ENCODE peak calls at places on chromosomes 2 and 18, in six cellular contexts. Y, B, W, G, N and J are unnamed samples.

GRCh38 chr2:230068658-230069080 is at the start of gene SLC16A14:
- DNase-seq in Y (peak), B (peak), W (no peak), G (no peak), N (peak), J (peak)

GRCh38 chr18:77112161-77112801 is 20.3 kb downstream of the MBP start:
- DNase-seq in Y (no peak), B (no peak), W (no peak), G (no peak), N (no peak), J (no peak)

GRCh38 chr2:180910831-180911665 is 69.4 kb upstream of the UBE2E3 start:
- DNase-seq in Y (no peak), B (no peak), W (no peak), G (no peak), N (no peak), J (no peak)

GRCh38 chr2:157032019-157032418 is 225.5 kb upstream of the GALNT5 start:
- DNase-seq in Y (no peak), B (peak), W (no peak), G (peak), N (no peak), J (peak)

GRCh38 chr18:22674300-22674699 is 256.6 kb upstream of the CTAGE1 start:
- DNase-seq in Y (no peak), B (peak), W (no peak), G (peak), N (no peak), J (peak)

GRCh38 chr18:68734311-68734710 is 19.4 kb upstream of the TMX3 start:
- DNase-seq in Y (no peak), B (no peak), W (no peak), G (peak), N (no peak), J (no peak)

GRCh38 chr2:172985139-172985874 is 90.3 kb upstream of the MAP3K20 start:
- DNase-seq in Y (no peak), B (peak), W (peak), G (peak), N (no peak), J (peak)

GRCh38 chr2:168147858-168148794 is 99.3 kb downstream of the STK39 start:
- DNase-seq in Y (no peak), B (no peak), W (no peak), G (no peak), N (no peak), J (no peak)

GRCh38 chr2:217338306-217338916 is 478.5 kb upstream of the TNP1 start:
- DNase-seq in Y (no peak), B (peak), W (no peak), G (peak), N (no peak), J (no peak)